ENCODE peak calls at places on chromosomes 13 and 19, in five cellular contexts. Q is IMR-90, W is fibroblast of lung, Z is HCT116, O is SK-N-SH. Y is an unnamed sample.

GRCh38 chr19:46112527-46112926 is 12.0 kb downstream of the IGFL3 start:
- DNase-seq in Q (no peak), W (no peak), Z (no peak), O (no peak), Y (no peak)

GRCh38 chr13:85565652-85566051 is 233.6 kb downstream of the SLITRK6 start:
- DNase-seq in Q (peak; percentile 28), W (no peak), Z (no peak), O (no peak), Y (no peak)

GRCh38 chr19:58203814-58204475 is 21.1 kb downstream of the ZNF274 start:
- DNase-seq in Q (no peak), W (peak; percentile 32), Z (no peak), O (no peak), Y (peak; percentile 15)

GRCh38 chr19:41847351-41848105 is 2.7 kb downstream of the DMRTC2 start:
- DNase-seq in Q (no peak), W (no peak), Z (no peak), O (no peak), Y (no peak)

GRCh38 chr19:32308436-32309077 is 36.9 kb upstream of the ZNF507 start:
- DNase-seq in Q (no peak), W (no peak), Z (no peak), O (no peak), Y (no peak)

GRCh38 chr13:48303331-48304131 is at the start of gene RB1:
- DNase-seq in Q (peak; percentile 87), W (peak; percentile 91), Z (peak; percentile 70), O (peak; percentile 93), Y (peak; percentile 87)

GRCh38 chr19:37995346-37995745 is 88.3 kb downstream of the SIPA1L3 start:
- DNase-seq in Q (no peak), W (no peak), Z (no peak), O (no peak), Y (no peak)

GRCh38 chr19:38684078-38684861 is 36.8 kb downstream of the ACTN4 start:
- DNase-seq in Q (peak; percentile 91), W (peak; percentile 95), Z (peak; percentile 93), O (no peak), Y (peak; percentile 95)

GRCh38 chr19:16259385-16260159 is 61.9 kb downstream of the AP1M1 start:
- DNase-seq in Q (no peak), W (no peak), Z (no peak), O (no peak), Y (no peak)

GRCh38 chr13:114096811-114097503 is 35.5 kb downstream of the RASA3 start:
- DNase-seq in Q (no peak), W (no peak), Z (no peak), O (peak; percentile 59), Y (no peak)

GRCh38 chr19:29677001-29677781 is 11.9 kb downstream of the PLEKHF1 start:
- DNase-seq in Q (no peak), W (no peak), Z (no peak), O (no peak), Y (no peak)

GRCh38 chr19:29524912-29525870 is 603 bp upstream of the VSTM2B start:
- DNase-seq in Q (no peak), W (no peak), Z (no peak), O (no peak), Y (no peak)

GRCh38 chr19:3224346-3225325 is at the start of gene CELF5:
- DNase-seq in Q (no peak), W (peak; percentile 10), Z (no peak), O (peak; percentile 99), Y (no peak)

GRCh38 chr19:47523473-47523872 is 8.6 kb upstream of the NAPA start:
- DNase-seq in Q (no peak), W (no peak), Z (no peak), O (no peak), Y (no peak)

GRCh38 chr19:397941-398706 is 10.8 kb downstream of the C2CD4C start:
- DNase-seq in Q (no peak), W (no peak), Z (no peak), O (no peak), Y (no peak)

GRCh38 chr19:40539070-40539469 is 37.6 kb upstream of the SHKBP1 start:
- DNase-seq in Q (no peak), W (no peak), Z (no peak), O (no peak), Y (peak; percentile 38)

GRCh38 chr19:2488942-2489731 is 13.2 kb downstream of the GADD45B start:
- DNase-seq in Q (no peak), W (no peak), Z (no peak), O (peak; percentile 92), Y (no peak)

GRCh38 chr13:69035771-69036170 is 1071.9 kb upstream of the ATXN8OS start:
- DNase-seq in Q (no peak), W (no peak), Z (no peak), O (no peak), Y (no peak)

GRCh38 chr13:40060318-40061007 is 405.0 kb downstream of the COG6 start:
- DNase-seq in Q (no peak), W (peak; percentile 71), Z (no peak), O (no peak), Y (no peak)

GRCh38 chr19:49843265-49843664 is 7.7 kb upstream of the PTOV1 start:
- DNase-seq in Q (no peak), W (no peak), Z (no peak), O (no peak), Y (no peak)

GRCh38 chr13:107669356-107669755 is 546.0 kb downstream of the LIG4 start:
- DNase-seq in Q (peak; percentile 79), W (no peak), Z (no peak), O (no peak), Y (no peak)

GRCh38 chr13:44759222-44759721 is 183.1 kb upstream of the TSC22D1 start:
- DNase-seq in Q (no peak), W (no peak), Z (no peak), O (no peak), Y (no peak)

GRCh38 chr13:44757671-44758070 is 181.5 kb upstream of the TSC22D1 start:
- DNase-seq in Q (no peak), W (no peak), Z (no peak), O (no peak), Y (no peak)

GRCh38 chr13:44758595-44759221 is 182.6 kb upstream of the TSC22D1 start:
- DNase-seq in Q (peak; percentile 98), W (peak; percentile 84), Z (no peak), O (no peak), Y (peak; percentile 91)

GRCh38 chr13:44755872-44756271 is 179.7 kb upstream of the TSC22D1 start:
- DNase-seq in Q (peak; percentile 56), W (peak; percentile 25), Z (no peak), O (no peak), Y (no peak)

DNA sequence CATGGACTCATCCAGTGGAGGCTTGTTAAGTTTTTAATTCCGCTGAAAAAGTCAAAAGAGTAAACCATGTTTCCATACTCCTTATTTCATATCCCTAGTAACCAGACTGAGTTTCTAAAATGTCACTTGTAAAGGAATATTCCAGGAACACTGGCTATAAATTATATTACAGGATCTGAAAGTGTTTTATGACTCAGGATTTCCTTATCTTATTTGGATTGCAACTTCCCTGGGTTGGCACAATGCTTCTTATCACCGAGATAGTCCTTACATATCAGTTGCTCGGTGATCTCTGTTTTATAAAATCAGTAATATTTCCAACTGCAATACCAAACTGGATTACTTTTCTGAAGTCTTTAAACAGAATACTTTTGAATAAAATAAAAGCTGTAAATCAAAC is 180.3 kb upstream of the TSC22D1 start:
- DNase-seq in Q (no peak), W (no peak), Z (no peak), O (no peak), Y (no peak)
- H3K4me2 ChIP-seq in Q (peak overlapping the region; percentile 35), W (no peak overlapping the region), Z (peak overlapping the region; percentile 30), O (peak overlapping the region; percentile 9), Y (peak overlapping the region; percentile 55)

GRCh38 chr13:20519887-20520286 is 5.8 kb downstream of the CRYL1 start:
- DNase-seq in Q (no peak), W (no peak), Z (no peak), O (no peak), Y (no peak)
- H3K4me2 ChIP-seq in Q (no peak overlapping the region), W (no peak overlapping the region), Z (no peak overlapping the region), O (no peak overlapping the region), Y (no peak overlapping the region)

DNA sequence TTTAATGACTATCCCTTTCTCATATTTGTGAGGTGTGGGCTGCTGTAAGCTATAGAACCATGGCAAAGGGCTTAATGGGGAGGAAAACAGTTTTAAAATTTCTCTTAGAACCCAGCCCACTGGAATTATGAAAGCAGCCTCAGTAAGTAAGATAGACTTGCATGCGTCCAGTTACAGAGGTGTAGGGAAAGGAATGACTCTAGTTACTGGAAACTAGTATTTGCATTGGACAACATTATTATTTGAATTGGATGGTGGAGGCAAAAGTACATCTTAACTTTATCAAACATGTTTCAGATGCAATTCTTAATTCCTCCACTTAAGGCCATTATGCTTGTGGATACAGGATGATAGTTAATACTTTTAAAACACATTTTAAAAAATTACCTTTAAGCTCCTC is 292.9 kb downstream of the SPRY2 start:
- DNase-seq in Q (no peak), W (no peak), Z (no peak), O (no peak), Y (no peak)
- H3K4me2 ChIP-seq in Q (no peak overlapping the region), W (no peak overlapping the region), Z (no peak overlapping the region), O (peak overlapping the region; percentile 50), Y (no peak overlapping the region)

GRCh38 chr13:97248243-97248642 is 26.1 kb downstream of the MBNL2 start:
- DNase-seq in Q (no peak), W (no peak), Z (no peak), O (no peak), Y (no peak)

GRCh38 chr13:97246596-97246995 is 24.5 kb downstream of the MBNL2 start:
- DNase-seq in Q (no peak), W (no peak), Z (no peak), O (no peak), Y (no peak)

GRCh38 chr13:97242755-97243497 is 20.8 kb downstream of the MBNL2 start:
- DNase-seq in Q (no peak), W (no peak), Z (no peak), O (no peak), Y (no peak)

GRCh38 chr13:97243915-97244820 is 22.0 kb downstream of the MBNL2 start:
- DNase-seq in Q (no peak), W (no peak), Z (no peak), O (no peak), Y (no peak)

GRCh38 chr13:97245011-97245410 is 22.9 kb downstream of the MBNL2 start:
- DNase-seq in Q (no peak), W (no peak), Z (no peak), O (no peak), Y (no peak)
- H3K4me2 ChIP-seq in Q (peak overlapping the region; percentile 25), W (no peak overlapping the region), Z (no peak overlapping the region), O (no peak overlapping the region), Y (no peak overlapping the region)